ENCODE peak calls at places on chromosomes 11 and 22, in four cellular contexts. K, Z, F and A are unnamed samples.
A peak's percentile ranks its signal among the peaks of the same experiment; 100 is the strongest.

GRCh38 chr11:103515283-103515682 is 406.1 kb downstream of the DYNC2H1 start:
- DNase-seq in K (no peak), Z (no peak), F (no peak), A (no peak)

GRCh38 chr11:43830928-43831440 is 49.6 kb upstream of the ALKBH3 start:
- DNase-seq in K (peak; percentile 4), Z (peak; percentile 71), F (no peak), A (peak; percentile 32)

GRCh38 chr11:132822294-132822693 is 710.0 kb downstream of the OPCML start:
- DNase-seq in K (no peak), Z (no peak), F (no peak), A (no peak)

GRCh38 chr11:123856444-123856843 is 29.0 kb downstream of the TMEM225 start:
- DNase-seq in K (no peak), Z (no peak), F (no peak), A (no peak)

GRCh38 chr11:62048101-62048500 is 75.7 kb upstream of the INCENP start:
- DNase-seq in K (no peak), Z (no peak), F (no peak), A (no peak)

GRCh38 chr11:114678125-114679036 is at the start of gene NXPE2:
- DNase-seq in K (no peak), Z (no peak), F (no peak), A (no peak)

GRCh38 chr22:41557401-41558240 is 3.2 kb upstream of the CSDC2 start:
- DNase-seq in K (no peak), Z (no peak), F (no peak), A (no peak)

GRCh38 chr11:125141686-125142535 is 22.6 kb upstream of the PKNOX2 start:
- DNase-seq in K (peak; percentile 50), Z (peak; percentile 34), F (peak; percentile 42), A (peak; percentile 42)

GRCh38 chr22:38923463-38924196 is 33.8 kb upstream of the APOBEC3A start:
- DNase-seq in K (no peak), Z (no peak), F (no peak), A (no peak)

GRCh38 chr11:71193431-71193830 is 58.9 kb downstream of the SHANK2 start:
- DNase-seq in K (no peak), Z (no peak), F (no peak), A (no peak)

GRCh38 chr11:49995559-49995958 is 13.2 kb upstream of the OR4C12 start:
- DNase-seq in K (no peak), Z (no peak), F (no peak), A (no peak)

GRCh38 chr11:73750238-73750637 is 10.6 kb downstream of the RAB6A start:
- DNase-seq in K (no peak), Z (no peak), F (no peak), A (no peak)

GRCh38 chr11:94664336-94664735 is 97.2 kb downstream of the PIWIL4 start:
- DNase-seq in K (no peak), Z (no peak), F (no peak), A (no peak)

GRCh38 chr11:44872556-44872955 is 78.1 kb downstream of the TP53I11 start:
- DNase-seq in K (no peak), Z (no peak), F (no peak), A (no peak)

GRCh38 chr11:105456950-105457349 is 152.9 kb upstream of the GRIA4 start:
- DNase-seq in K (no peak), Z (no peak), F (no peak), A (no peak)

GRCh38 chr22:19873960-19874306 is 19.3 kb upstream of the GNB1L start:
- DNase-seq in K (no peak), Z (no peak), F (no peak), A (no peak)

GRCh38 chr11:3920148-3920852 is 64.8 kb downstream of the STIM1 start:
- DNase-seq in K (peak; percentile 47), Z (peak; percentile 80), F (peak; percentile 47), A (peak; percentile 60)

GRCh38 chr11:111663820-111664219 is 61.6 kb downstream of the SIK2 start:
- DNase-seq in K (no peak), Z (no peak), F (no peak), A (no peak)

GRCh38 chr11:134024420-134025085 is 44.3 kb upstream of the JAM3 start:
- DNase-seq in K (no peak), Z (no peak), F (no peak), A (no peak)

GRCh38 chr22:45804986-45805325 is 133.3 kb downstream of the ATXN10 start:
- DNase-seq in K (no peak), Z (no peak), F (no peak), A (no peak)

GRCh38 chr11:9613118-9613829 is 39.8 kb downstream of the WEE1 start:
- DNase-seq in K (peak; percentile 77), Z (peak; percentile 81), F (peak; percentile 74), A (peak; percentile 77)

GRCh38 chr22:45757936-45758335 is 86.3 kb downstream of the ATXN10 start:
- DNase-seq in K (no peak), Z (no peak), F (no peak), A (no peak)

GRCh38 chr11:107562647-107563208 is 2.8 kb downstream of the ALKBH8 start:
- DNase-seq in K (no peak), Z (no peak), F (no peak), A (no peak)

GRCh38 chr11:115406404-115406803 is 97.8 kb downstream of the CADM1 start:
- DNase-seq in K (no peak), Z (no peak), F (no peak), A (no peak)

GRCh38 chr22:46113910-46114517 is 36.3 kb upstream of the PPARA start:
- DNase-seq in K (no peak), Z (no peak), F (no peak), A (no peak)

GRCh38 chr11:72191961-72192381 is at the start of gene FOLR1:
- DNase-seq in K (no peak), Z (no peak), F (no peak), A (no peak)

GRCh38 chr22:47291565-47292495 is 529.4 kb downstream of the TBC1D22A start:
- DNase-seq in K (no peak), Z (no peak), F (no peak), A (no peak)

GRCh38 chr11:67401495-67402191 is at the start of gene PPP1CA:
- DNase-seq in K (peak; percentile 88), Z (peak; percentile 85), F (peak; percentile 89), A (peak; percentile 90)